ENCODE peak calls at places on chromosomes 5 and 9, in eight cellular contexts. C is bronchial epithelial cell; L is stimulated activated CD4-positive, alpha-beta T cell treated with anti-CD3 and anti-CD28 coated beads, Interleukin-1b, Interleukin-23, amount 100 ng/mL, for 1 hour; B is ecto neural progenitor cell; S is GM23248; V is H4; D is fibroblast of pulmonary artery; Q is DMS153. R is an unnamed sample.

GRCh38 chr5:33315170-33315569 is 125.6 kb upstream of the TARS1 start:
- DNase-seq in C (no peak), L (no peak), B (no peak), S (peak), V (no peak), D (peak), Q (no peak), R (no peak)

GRCh38 chr9:23341346-23341745 is 484.7 kb downstream of the ELAVL2 start:
- DNase-seq in C (no peak), L (no peak), B (no peak), S (no peak), V (peak), D (no peak), Q (no peak), R (no peak)

GRCh38 chr9:78054180-78054579 is 22.6 kb upstream of the GNAQ start:
- DNase-seq in C (peak), L (no peak), B (no peak), S (no peak), V (no peak), D (no peak), Q (no peak), R (no peak)

GRCh38 chr5:115336201-115336720 is 39.8 kb upstream of the CCDC112 start:
- DNase-seq in C (no peak), L (no peak), B (no peak), S (peak), V (no peak), D (no peak), Q (no peak), R (no peak)

GRCh38 chr5:124790895-124791732 is 44.7 kb upstream of the ZNF608 start:
- DNase-seq in C (peak), L (no peak), B (no peak), S (peak), V (peak), D (peak), Q (peak), R (no peak)

GRCh38 chr5:68369436-68370125 is 154.0 kb downstream of the PIK3R1 start:
- DNase-seq in C (no peak), L (peak), B (no peak), S (no peak), V (no peak), D (no peak), Q (no peak), R (peak)

GRCh38 chr9:88537743-88538055 is 2.7 kb downstream of the NXNL2 start:
- DNase-seq in C (peak), L (no peak), B (peak), S (peak), V (peak), D (peak), Q (no peak), R (peak)

GRCh38 chr9:131864531-131864930 is 124.7 kb upstream of the RAPGEF1 start:
- DNase-seq in C (no peak), L (no peak), B (no peak), S (no peak), V (no peak), D (no peak), Q (no peak), R (no peak)

GRCh38 chr9:13378171-13378570 is 98.7 kb upstream of the MPDZ start:
- DNase-seq in C (no peak), L (no peak), B (no peak), S (peak), V (no peak), D (peak), Q (no peak), R (no peak)

GRCh38 chr9:107624216-107624948 is 134.8 kb upstream of the KLF4 start:
- DNase-seq in C (peak), L (no peak), B (no peak), S (peak), V (no peak), D (peak), Q (no peak), R (no peak)

GRCh38 chr5:72427488-72428437 is 79.4 kb downstream of the ZNF366 start:
- DNase-seq in C (peak), L (no peak), B (peak), S (peak), V (no peak), D (peak), Q (no peak), R (peak)

GRCh38 chr5:139636975-139637408 is 11.2 kb upstream of the CXXC5 start:
- DNase-seq in C (peak), L (no peak), B (no peak), S (peak), V (peak), D (no peak), Q (no peak), R (peak)

GRCh38 chr5:131068893-131069643 is 96.0 kb downstream of the HINT1 start:
- DNase-seq in C (no peak), L (peak), B (no peak), S (peak), V (peak), D (no peak), Q (no peak), R (no peak)

GRCh38 chr5:65926893-65927292 is 518 bp downstream of the ERBIN start:
- DNase-seq in C (peak), L (no peak), B (no peak), S (peak), V (no peak), D (peak), Q (no peak), R (peak)

GRCh38 chr9:131503626-131504465 is 1.1 kb downstream of the POMT1 start:
- DNase-seq in C (peak), L (no peak), B (peak), S (peak), V (no peak), D (no peak), Q (no peak), R (peak)

GRCh38 chr5:153551537-153552079 is 61.1 kb downstream of the GRIA1 start:
- DNase-seq in C (peak), L (no peak), B (no peak), S (peak), V (peak), D (peak), Q (no peak), R (peak)

GRCh38 chr5:141636413-141637265 is at the start of the genes HDAC3 and RELL2:
- DNase-seq in C (peak), L (peak), B (peak), S (peak), V (peak), D (peak), Q (peak), R (peak)

GRCh38 chr5:169724303-169724702 is 87.2 kb downstream of the DOCK2 start:
- DNase-seq in C (no peak), L (no peak), B (no peak), S (no peak), V (no peak), D (no peak), Q (no peak), R (no peak)

GRCh38 chr5:81016116-81016515 is 56.0 kb downstream of the RASGRF2 start:
- DNase-seq in C (no peak), L (no peak), B (no peak), S (no peak), V (no peak), D (no peak), Q (no peak), R (no peak)

GRCh38 chr5:123371575-123372179 is 51.5 kb downstream of the CEP120 start:
- DNase-seq in C (peak), L (peak), B (peak), S (peak), V (peak), D (peak), Q (no peak), R (peak)

GRCh38 chr5:140311011-140311467 is 8.1 kb upstream of the PFDN1 start:
- DNase-seq in C (peak), L (no peak), B (no peak), S (peak), V (peak), D (peak), Q (no peak), R (peak)

GRCh38 chr9:122097679-122098315 is 4.7 kb upstream of the TTLL11 start:
- DNase-seq in C (no peak), L (no peak), B (peak), S (peak), V (no peak), D (no peak), Q (no peak), R (no peak)

GRCh38 chr5:143206194-143207053 is 197.1 kb downstream of the NR3C1 start:
- DNase-seq in C (peak), L (no peak), B (no peak), S (no peak), V (no peak), D (no peak), Q (no peak), R (no peak)

GRCh38 chr5:180271205-180271604 is 20.7 kb downstream of the MAPK9 start:
- DNase-seq in C (no peak), L (no peak), B (no peak), S (no peak), V (no peak), D (no peak), Q (no peak), R (no peak)